ENCODE peak calls at places on chromosomes 13 and 19, in ten cellular contexts. B is activated naive CD4-positive, alpha-beta T cell treated with Interleukin-2 at 50 U/mL for 16 hours; J is HT-29; W is choroid plexus epithelial cell; G is stimulated activated CD4-positive, alpha-beta T cell treated with anti-CD3 and anti-CD28 coated beads, Interleukin-12 subunit alpha, Interleukin-12 subunit beta, amount 100 ng/mL, for 4 hours; K is progenitor cell of endocrine pancreas; A is NCI-H1417; T is CD4-positive, alpha-beta T cell; Z is activated T-cell treated with anti-CD3 and anti-CD28 coated beads, Interleukin-2, amount 50 U/mL, for 72 hours; E is myocyte. V is an unnamed sample.

GRCh38 chr13:49657241-49657641 is 28.9 kb downstream of the ARL11 start:
- DNase-seq in B (no peak), G (no peak), A (no peak), W (no peak), E (no peak), J (no peak), T (no peak), Z (no peak), K (no peak), V (no peak)

GRCh38 chr13:24663089-24663395 is 17.2 kb upstream of the ATP12A start:
- DNase-seq in T (no peak), G (no peak), W (no peak), Z (no peak), E (no peak), A (no peak), J (no peak), K (no peak), B (no peak), V (no peak)

GRCh38 chr13:100773923-100774641 is 99.5 kb upstream of the TMTC4 start:
- DNase-seq in B (no peak), T (no peak), G (no peak), K (no peak), W (no peak), E (no peak), A (peak), J (no peak), Z (no peak), V (no peak)

GRCh38 chr13:112702341-112702982 is 12.6 kb downstream of the ATP11A start:
- DNase-seq in K (no peak), B (no peak), E (no peak), W (no peak), T (no peak), J (no peak), A (no peak), G (no peak), Z (no peak), V (no peak)

GRCh38 chr13:23509781-23510543 is 60.2 kb upstream of the TNFRSF19 start:
- DNase-seq in J (no peak), Z (no peak), K (no peak), T (no peak), E (no peak), A (no peak), W (peak), B (no peak), G (no peak), V (no peak)

GRCh38 chr13:27921421-27921960 is 1.7 kb downstream of the PDX1 start:
- DNase-seq in K (no peak), G (no peak), Z (peak), J (no peak), W (no peak), A (no peak), E (no peak), B (no peak), T (no peak), V (no peak)

GRCh38 chr13:80577285-80577684 is 236.4 kb upstream of the SPRY2 start:
- DNase-seq in K (no peak), T (no peak), E (no peak), B (no peak), Z (no peak), G (no peak), W (no peak), J (no peak), A (no peak), V (no peak)

GRCh38 chr19:19531951-19532805 is 3.5 kb downstream of the YJEFN3 start:
- DNase-seq in K (peak), W (peak), E (peak), A (peak), Z (peak), B (peak), T (peak), G (peak), J (peak), V (peak)

GRCh38 chr19:51119089-51119488 is 5.6 kb upstream of the SIGLEC9 start:
- DNase-seq in Z (no peak), E (no peak), G (no peak), K (no peak), A (no peak), T (no peak), J (no peak), W (no peak), B (no peak), V (no peak)